ENCODE peak calls at places on chromosomes 5 and 9, in nine cellular contexts. X is OCI-LY7; W is stimulated activated CD4-positive, alpha-beta T cell treated with anti-CD3 and anti-CD28 coated beads, Interleukin-2, amount 100 ng/mL, for 48 hours; B is endothelial cell; T is psoas muscle; N is RPMI7951; L is NCI-H748 treated with DMSO at 0.1 percent for 48 hours; P is tibial nerve; R is glutamatergic neuron. K is an unnamed sample.

GRCh38 chr5:62283856-62284255 is 22.1 kb upstream of the KIF2A start:
- DNase-seq in X (no peak), W (no peak), B (no peak), T (no peak), N (no peak), L (no peak), P (no peak), R (no peak), K (no peak)

GRCh38 chr9:133225171-133226011 is 16.3 kb upstream of the OBP2B start:
- DNase-seq in X (no peak), W (no peak), B (no peak), T (no peak), N (no peak), L (no peak), P (no peak), R (no peak), K (no peak)

GRCh38 chr5:144139586-144139985 is 30.9 kb downstream of the YIPF5 start:
- DNase-seq in X (no peak), W (no peak), B (no peak), T (no peak), N (peak), L (no peak), P (no peak), R (no peak), K (peak)

GRCh38 chr5:14102666-14103065 is 40.5 kb upstream of the TRIO start:
- DNase-seq in X (no peak), W (no peak), B (no peak), T (no peak), N (no peak), L (no peak), P (no peak), R (no peak), K (no peak)

GRCh38 chr5:16673241-16673998 is 56.6 kb upstream of the RETREG1 start:
- DNase-seq in X (no peak), W (no peak), B (no peak), T (no peak), N (no peak), L (no peak), P (no peak), R (no peak), K (peak)

GRCh38 chr5:127492854-127493738 is 24.3 kb upstream of the PRRC1 start:
- DNase-seq in X (peak), W (no peak), B (no peak), T (no peak), N (peak), L (peak), P (no peak), R (no peak), K (peak)

GRCh38 chr9:73847536-73847935 is 649.6 kb upstream of the RORB start:
- DNase-seq in X (no peak), W (no peak), B (no peak), T (no peak), N (no peak), L (no peak), P (no peak), R (no peak), K (no peak)

GRCh38 chr5:72855821-72856220 is 39.4 kb downstream of the TNPO1 start:
- DNase-seq in X (no peak), W (no peak), B (no peak), T (no peak), N (no peak), L (no peak), P (no peak), R (no peak), K (no peak)

GRCh38 chr9:98341157-98342102 is 86.0 kb upstream of the TBC1D2 start:
- DNase-seq in X (no peak), W (no peak), B (no peak), T (no peak), N (no peak), L (no peak), P (no peak), R (no peak), K (no peak)

GRCh38 chr9:107584186-107584585 is 94.6 kb upstream of the KLF4 start:
- DNase-seq in X (no peak), W (no peak), B (no peak), T (no peak), N (no peak), L (no peak), P (no peak), R (no peak), K (no peak)

GRCh38 chr5:62779010-62779422 is 200.4 kb downstream of the LRRC70 start:
- DNase-seq in X (peak), W (no peak), B (peak), T (no peak), N (peak), L (peak), P (no peak), R (no peak), K (peak)

GRCh38 chr5:165310031-165310430 is 1804.6 kb downstream of the MAT2B start:
- DNase-seq in X (no peak), W (no peak), B (no peak), T (no peak), N (no peak), L (no peak), P (no peak), R (no peak), K (no peak)

GRCh38 chr9:29241320-29241719 is 1668.0 kb upstream of the C9orf72 start:
- DNase-seq in X (no peak), W (no peak), B (no peak), T (no peak), N (no peak), L (no peak), P (no peak), R (no peak), K (peak)

GRCh38 chr5:114319821-114320220 is 42.0 kb upstream of the KCNN2 start:
- DNase-seq in X (no peak), W (no peak), B (no peak), T (no peak), N (peak), L (no peak), P (no peak), R (no peak), K (peak)

GRCh38 chr5:109454726-109455505 is 45.1 kb upstream of the PJA2 start:
- DNase-seq in X (no peak), W (no peak), B (no peak), T (no peak), N (peak), L (no peak), P (no peak), R (no peak), K (peak)

GRCh38 chr5:89343666-89344065 is 460.7 kb upstream of the MEF2C start:
- DNase-seq in X (no peak), W (no peak), B (no peak), T (no peak), N (no peak), L (peak), P (no peak), R (no peak), K (no peak)

GRCh38 chr5:14557840-14558239 is 23.8 kb upstream of the OTULINL start:
- DNase-seq in X (no peak), W (no peak), B (no peak), T (no peak), N (no peak), L (no peak), P (no peak), R (no peak), K (peak)

GRCh38 chr9:108811944-108812343 is 43.8 kb downstream of the ACTL7B start:
- DNase-seq in X (no peak), W (no peak), B (no peak), T (no peak), N (no peak), L (peak), P (no peak), R (no peak), K (no peak)

GRCh38 chr9:21153688-21154608 is 12.3 kb upstream of the IFNW1 start:
- DNase-seq in X (peak), W (no peak), B (peak), T (no peak), N (peak), L (no peak), P (no peak), R (no peak), K (peak)

K was measured in fibroblast of pulmonary artery.